ENCODE peak calls at places on chromosomes 12 and 14, in seven cellular contexts. B, S, W, R, P, G and L are unnamed samples.

GRCh38 chr12:103851127-103851526 is 10.1 kb upstream of the NT5DC3 start:
- DNase-seq in B (no peak), S (no peak), W (no peak), R (peak), P (no peak), G (no peak), L (no peak)

GRCh38 chr12:3544296-3544965 is 53.4 kb downstream of the PRMT8 start:
- DNase-seq in B (no peak), S (no peak), W (no peak), R (no peak), P (no peak), G (no peak), L (no peak)

GRCh38 chr12:16189849-16190248 is 87.6 kb downstream of the SLC15A5 start:
- DNase-seq in B (no peak), S (no peak), W (no peak), R (peak), P (no peak), G (no peak), L (no peak)

GRCh38 chr12:9732966-9733461 is at the start of gene CLECL1:
- DNase-seq in B (no peak), S (no peak), W (no peak), R (no peak), P (no peak), G (no peak), L (peak)

GRCh38 chr12:108306506-108306905 is 32.6 kb downstream of the CMKLR1 start:
- DNase-seq in B (no peak), S (no peak), W (no peak), R (no peak), P (no peak), G (no peak), L (no peak)

GRCh38 chr12:89756638-89757321 is 48.1 kb upstream of the ATP2B1 start:
- DNase-seq in B (peak), S (no peak), W (no peak), R (peak), P (peak), G (no peak), L (peak)

GRCh38 chr14:94337274-94337673 is 14.1 kb upstream of the SERPINA6 start:
- DNase-seq in B (no peak), S (no peak), W (no peak), R (peak), P (no peak), G (no peak), L (peak)

GRCh38 chr12:132246997-132247717 is 82.2 kb downstream of the GALNT9 start:
- DNase-seq in B (no peak), S (no peak), W (no peak), R (no peak), P (no peak), G (no peak), L (no peak)

GRCh38 chr12:104742551-104742961 is 215.5 kb downstream of the SLC41A2 start:
- DNase-seq in B (no peak), S (peak), W (no peak), R (no peak), P (peak), G (no peak), L (no peak)

GRCh38 chr14:86944434-86944833 is 1048.5 kb downstream of the GALC start:
- DNase-seq in B (no peak), S (no peak), W (no peak), R (no peak), P (no peak), G (no peak), L (no peak)

GRCh38 chr12:132437252-132438138 is 52.5 kb upstream of the FBRSL1 start:
- DNase-seq in B (no peak), S (no peak), W (no peak), R (no peak), P (no peak), G (no peak), L (no peak)

GRCh38 chr14:80005561-80005960 is 205.7 kb downstream of the DIO2 start:
- DNase-seq in B (no peak), S (no peak), W (no peak), R (no peak), P (no peak), G (no peak), L (no peak)

GRCh38 chr12:57527184-57527583 is 4.6 kb downstream of the MBD6 start:
- DNase-seq in B (no peak), S (no peak), W (no peak), R (no peak), P (no peak), G (no peak), L (no peak)

DNA sequence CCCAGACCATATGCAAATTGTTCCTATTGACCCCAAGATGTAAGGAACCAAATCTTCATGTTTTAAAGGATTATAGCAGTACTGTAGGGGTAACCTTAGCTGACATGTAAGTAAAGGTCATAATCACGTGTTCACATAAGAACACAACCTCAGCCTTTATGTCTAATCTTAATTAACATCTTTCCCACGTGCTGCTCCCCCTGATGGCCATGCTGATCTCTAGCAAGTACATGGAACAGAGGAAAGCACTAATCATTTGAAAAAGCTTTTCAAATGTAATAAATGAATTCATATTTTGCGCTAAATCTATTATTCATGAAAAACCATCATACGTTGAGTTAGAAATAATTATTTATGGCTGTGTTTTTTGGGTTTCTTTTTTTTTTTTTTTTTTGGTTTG is 30.5 kb upstream of the ITPR2 start:
- DNase-seq in B (no peak), S (no peak), W (no peak), R (no peak), P (no peak), G (no peak), L (peak)
- TF ChIP-seq CTCF in B (peak), S (no peak), W (no peak), R (peak), P (no peak), G (peak), L (peak)

GRCh38 chr14:51219473-51220448 is 20.3 kb upstream of the TMX1 start:
- DNase-seq in B (no peak), S (no peak), W (no peak), R (peak), P (no peak), G (no peak), L (peak)

GRCh38 chr14:51211149-51211548 is 28.9 kb upstream of the TMX1 start:
- DNase-seq in B (no peak), S (no peak), W (no peak), R (peak), P (no peak), G (no peak), L (no peak)

GRCh38 chr14:51216602-51217001 is 23.4 kb upstream of the TMX1 start:
- DNase-seq in B (no peak), S (no peak), W (no peak), R (no peak), P (no peak), G (no peak), L (no peak)
- TF ChIP-seq CTCF in B (no peak), S (no peak), W (no peak), R (no peak), P (no peak), G (no peak), L (no peak)

GRCh38 chr14:40417777-40418401 is 985.7 kb upstream of the FBXO33 start:
- DNase-seq in B (no peak), S (no peak), W (no peak), R (no peak), P (no peak), G (no peak), L (peak)
- TF ChIP-seq CTCF in B (no peak), S (peak), W (no peak), R (peak), P (peak), G (peak), L (peak)

DNA sequence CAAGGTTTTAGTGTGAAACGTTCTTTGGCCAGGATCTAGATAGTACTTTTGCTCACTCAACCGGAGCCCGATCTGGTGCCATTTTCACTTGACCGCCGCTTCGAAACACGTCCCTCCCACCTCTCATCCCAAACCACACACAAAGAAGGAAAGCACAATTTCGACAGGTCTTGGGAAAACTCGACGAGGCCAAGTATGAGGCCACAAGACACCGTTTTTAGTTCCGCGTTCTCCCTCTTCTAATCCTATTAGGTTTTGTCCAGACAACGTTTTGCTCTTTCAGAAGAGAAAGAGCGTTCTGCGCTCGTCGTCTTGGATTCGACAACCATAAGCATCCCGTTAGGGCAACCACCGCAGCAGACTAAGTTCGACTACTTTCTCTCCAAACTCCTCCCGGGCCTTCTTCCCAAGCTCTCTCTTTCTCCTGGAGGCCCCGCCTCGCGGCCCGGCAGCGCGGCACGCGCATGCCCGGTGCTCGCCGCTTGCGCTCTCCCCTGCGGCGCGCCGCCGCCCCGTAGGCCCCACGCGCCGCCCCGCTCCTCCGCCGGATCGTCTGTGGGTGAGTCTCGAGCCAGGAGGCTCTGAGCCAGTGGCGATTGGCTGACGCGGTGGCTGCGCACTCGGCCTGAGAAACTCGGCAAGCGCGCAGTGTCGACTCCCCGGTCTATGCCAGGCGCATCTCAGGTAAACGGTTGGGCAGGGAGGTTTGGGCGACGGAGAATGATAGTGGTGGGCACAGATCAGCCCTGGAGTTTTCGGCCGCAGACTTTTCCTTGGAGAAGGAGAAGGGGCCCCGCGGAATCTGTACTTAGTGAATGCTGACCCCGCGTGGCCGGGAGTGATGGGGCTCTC is at the start of gene MIPOL1:
- DNase-seq in B (peak), S (peak), W (peak), R (peak), P (peak), G (peak), L (peak)
- TF ChIP-seq CTCF in B (peak), S (peak), W (peak), R (peak), P (peak), G (no peak), L (no peak)